ENCODE peak calls at places on chromosomes 4 and X, in six cellular contexts. One of them, this sample, is unnamed.

GRCh38 chr4:139740531-139741041 is 75.0 kb downstream of the MGST2 start:
- DNase-seq in CD8-positive, alpha-beta T cell: peak
- DNase-seq in aorta: peak
- DNase-seq in occipital lobe: peak
- DNase-seq in frontal cortex: peak
- DNase-seq in H4: peak
- DNase-seq in this sample: no peak

GRCh38 chr4:39446842-39447573 is 11.7 kb downstream of the RPL9 start:
- DNase-seq in CD8-positive, alpha-beta T cell: peak
- DNase-seq in aorta: peak
- DNase-seq in occipital lobe: no peak
- DNase-seq in frontal cortex: no peak
- DNase-seq in H4: no peak
- DNase-seq in this sample: no peak

GRCh38 chr4:87406462-87406861 is 15.5 kb upstream of the HSD17B11 start:
- DNase-seq in CD8-positive, alpha-beta T cell: no peak
- DNase-seq in aorta: no peak
- DNase-seq in occipital lobe: no peak
- DNase-seq in frontal cortex: no peak
- DNase-seq in H4: no peak
- DNase-seq in this sample: no peak

GRCh38 chr4:21605006-21605405 is 343.6 kb downstream of the KCNIP4 start:
- DNase-seq in CD8-positive, alpha-beta T cell: no peak
- DNase-seq in aorta: no peak
- DNase-seq in occipital lobe: no peak
- DNase-seq in frontal cortex: no peak
- DNase-seq in H4: no peak
- DNase-seq in this sample: no peak

GRCh38 chrX:88244066-88244465 is 503.0 kb upstream of the CPXCR1 start:
- DNase-seq in CD8-positive, alpha-beta T cell: no peak
- DNase-seq in aorta: no peak
- DNase-seq in occipital lobe: no peak
- DNase-seq in frontal cortex: no peak
- DNase-seq in H4: no peak
- DNase-seq in this sample: no peak

GRCh38 chrX:134173541-134174272 is 63.3 kb upstream of the CCDC160 start:
- DNase-seq in CD8-positive, alpha-beta T cell: no peak
- DNase-seq in aorta: no peak
- DNase-seq in occipital lobe: no peak
- DNase-seq in frontal cortex: no peak
- DNase-seq in H4: no peak
- DNase-seq in this sample: no peak

GRCh38 chrX:118975831-118976598 is 1.6 kb downstream of the LONRF3 start:
- DNase-seq in CD8-positive, alpha-beta T cell: peak
- DNase-seq in aorta: peak
- DNase-seq in occipital lobe: peak
- DNase-seq in frontal cortex: peak
- DNase-seq in H4: peak
- DNase-seq in this sample: no peak

GRCh38 chr4:57550143-57550542 is 440.0 kb upstream of the IGFBP7 start:
- DNase-seq in CD8-positive, alpha-beta T cell: no peak
- DNase-seq in aorta: no peak
- DNase-seq in occipital lobe: peak
- DNase-seq in frontal cortex: no peak
- DNase-seq in H4: no peak
- DNase-seq in this sample: no peak

GRCh38 chr4:185792384-185793146 is 19.4 kb downstream of the SORBS2 start:
- DNase-seq in CD8-positive, alpha-beta T cell: no peak
- DNase-seq in aorta: no peak
- DNase-seq in occipital lobe: no peak
- DNase-seq in frontal cortex: no peak
- DNase-seq in H4: peak
- DNase-seq in this sample: peak

GRCh38 chrX:103309860-103310591 is 764 bp downstream of the BEX2 start:
- DNase-seq in CD8-positive, alpha-beta T cell: no peak
- DNase-seq in aorta: no peak
- DNase-seq in occipital lobe: no peak
- DNase-seq in frontal cortex: no peak
- DNase-seq in H4: no peak
- DNase-seq in this sample: no peak